ENCODE peak calls at places on chromosomes 1 and 21, in four cellular contexts. One of them, this sample, is unnamed.
A peak's percentile ranks its signal among the peaks of the same experiment; 100 is the strongest.

GRCh38 chr1:225735252-225736149 is 42.1 kb upstream of the SRP9 start:
- DNase-seq in SHP77: no peak
- DNase-seq in AG08395: peak; percentile 94
- DNase-seq in stimulated activated CD4-positive, alpha-beta T cell treated with anti-CD3 and anti-CD28 coated beads, Interleukin-4, amount 100 ng/mL, for 48 hours: no peak
- DNase-seq in this sample: peak; percentile 100

GRCh38 chr1:78645728-78646127 is 3.9 kb upstream of the IFI44 start:
- DNase-seq in stimulated activated CD4-positive, alpha-beta T cell treated with anti-CD3 and anti-CD28 coated beads, Interleukin-4, amount 100 ng/mL, for 48 hours: no peak
- DNase-seq in SHP77: no peak
- DNase-seq in AG08395: no peak
- DNase-seq in this sample: no peak

GRCh38 chr1:216771922-216772321 is 48.7 kb upstream of the ESRRG start:
- DNase-seq in SHP77: no peak
- DNase-seq in stimulated activated CD4-positive, alpha-beta T cell treated with anti-CD3 and anti-CD28 coated beads, Interleukin-4, amount 100 ng/mL, for 48 hours: no peak
- DNase-seq in AG08395: no peak
- DNase-seq in this sample: no peak

GRCh38 chr21:45248893-45249381 is 38.8 kb downstream of the POFUT2 start:
- DNase-seq in stimulated activated CD4-positive, alpha-beta T cell treated with anti-CD3 and anti-CD28 coated beads, Interleukin-4, amount 100 ng/mL, for 48 hours: no peak
- DNase-seq in SHP77: no peak
- DNase-seq in AG08395: peak; percentile 44
- DNase-seq in this sample: no peak

GRCh38 chr1:224329842-224330753 is at the start of gene NVL:
- DNase-seq in SHP77: peak; percentile 88
- DNase-seq in stimulated activated CD4-positive, alpha-beta T cell treated with anti-CD3 and anti-CD28 coated beads, Interleukin-4, amount 100 ng/mL, for 48 hours: peak; percentile 77
- DNase-seq in AG08395: peak; percentile 90
- DNase-seq in this sample: peak; percentile 75

GRCh38 chr1:52904590-52905375 is 16.8 kb downstream of the ECHDC2 start:
- DNase-seq in AG08395: peak; percentile 51
- DNase-seq in stimulated activated CD4-positive, alpha-beta T cell treated with anti-CD3 and anti-CD28 coated beads, Interleukin-4, amount 100 ng/mL, for 48 hours: peak; percentile 19
- DNase-seq in SHP77: peak; percentile 15
- DNase-seq in this sample: no peak

GRCh38 chr1:211654838-211655787 is 20.3 kb downstream of the NEK2 start:
- DNase-seq in stimulated activated CD4-positive, alpha-beta T cell treated with anti-CD3 and anti-CD28 coated beads, Interleukin-4, amount 100 ng/mL, for 48 hours: peak; percentile 80
- DNase-seq in SHP77: peak; percentile 75
- DNase-seq in AG08395: peak; percentile 89
- DNase-seq in this sample: peak; percentile 64

GRCh38 chr1:243728192-243728570 is 121.9 kb downstream of the AKT3 start:
- DNase-seq in SHP77: no peak
- DNase-seq in stimulated activated CD4-positive, alpha-beta T cell treated with anti-CD3 and anti-CD28 coated beads, Interleukin-4, amount 100 ng/mL, for 48 hours: no peak
- DNase-seq in AG08395: no peak
- DNase-seq in this sample: no peak

GRCh38 chr21:18677632-18678031 is 274.0 kb upstream of the TMPRSS15 start:
- DNase-seq in stimulated activated CD4-positive, alpha-beta T cell treated with anti-CD3 and anti-CD28 coated beads, Interleukin-4, amount 100 ng/mL, for 48 hours: no peak
- DNase-seq in AG08395: no peak
- DNase-seq in SHP77: no peak
- DNase-seq in this sample: no peak

GRCh38 chr1:87851490-87851889 is 522.8 kb downstream of the LMO4 start:
- DNase-seq in AG08395: no peak
- DNase-seq in stimulated activated CD4-positive, alpha-beta T cell treated with anti-CD3 and anti-CD28 coated beads, Interleukin-4, amount 100 ng/mL, for 48 hours: no peak
- DNase-seq in SHP77: no peak
- DNase-seq in this sample: no peak

GRCh38 chr1:237878406-237878805 is 12.3 kb downstream of the ZP4 start:
- DNase-seq in stimulated activated CD4-positive, alpha-beta T cell treated with anti-CD3 and anti-CD28 coated beads, Interleukin-4, amount 100 ng/mL, for 48 hours: no peak
- DNase-seq in AG08395: no peak
- DNase-seq in SHP77: no peak
- DNase-seq in this sample: no peak

GRCh38 chr1:39981957-39982356 is 27.0 kb downstream of the MFSD2A start:
- DNase-seq in SHP77: no peak
- DNase-seq in stimulated activated CD4-positive, alpha-beta T cell treated with anti-CD3 and anti-CD28 coated beads, Interleukin-4, amount 100 ng/mL, for 48 hours: no peak
- DNase-seq in AG08395: peak; percentile 92
- DNase-seq in this sample: peak; percentile 85

GRCh38 chr1:244054924-244055263 is 3.8 kb downstream of the ZBTB18 start:
- DNase-seq in SHP77: no peak
- DNase-seq in stimulated activated CD4-positive, alpha-beta T cell treated with anti-CD3 and anti-CD28 coated beads, Interleukin-4, amount 100 ng/mL, for 48 hours: no peak
- DNase-seq in AG08395: no peak
- DNase-seq in this sample: no peak

GRCh38 chr1:28412731-28413130 is 43.2 kb downstream of the PHACTR4 start:
- DNase-seq in AG08395: no peak
- DNase-seq in SHP77: no peak
- DNase-seq in stimulated activated CD4-positive, alpha-beta T cell treated with anti-CD3 and anti-CD28 coated beads, Interleukin-4, amount 100 ng/mL, for 48 hours: no peak
- DNase-seq in this sample: peak; percentile 52

GRCh38 chr1:86833461-86834215 is 80.3 kb downstream of the SELENOF start:
- DNase-seq in stimulated activated CD4-positive, alpha-beta T cell treated with anti-CD3 and anti-CD28 coated beads, Interleukin-4, amount 100 ng/mL, for 48 hours: peak; percentile 40
- DNase-seq in AG08395: peak; percentile 86
- DNase-seq in SHP77: peak; percentile 92
- DNase-seq in this sample: peak; percentile 59

GRCh38 chr1:115175596-115175995 is 86.3 kb upstream of the TSPAN2 start:
- DNase-seq in stimulated activated CD4-positive, alpha-beta T cell treated with anti-CD3 and anti-CD28 coated beads, Interleukin-4, amount 100 ng/mL, for 48 hours: no peak
- DNase-seq in SHP77: no peak
- DNase-seq in AG08395: no peak
- DNase-seq in this sample: no peak

GRCh38 chr1:94843430-94843829 is 23.3 kb downstream of the SLC44A3 start:
- DNase-seq in stimulated activated CD4-positive, alpha-beta T cell treated with anti-CD3 and anti-CD28 coated beads, Interleukin-4, amount 100 ng/mL, for 48 hours: no peak
- DNase-seq in AG08395: no peak
- DNase-seq in SHP77: no peak
- DNase-seq in this sample: no peak

GRCh38 chr1:94050263-94050662 is 70.7 kb downstream of the ABCA4 start:
- DNase-seq in SHP77: no peak
- DNase-seq in stimulated activated CD4-positive, alpha-beta T cell treated with anti-CD3 and anti-CD28 coated beads, Interleukin-4, amount 100 ng/mL, for 48 hours: no peak
- DNase-seq in AG08395: peak; percentile 40
- DNase-seq in this sample: no peak

GRCh38 chr1:79692519-79692918 is 686.0 kb upstream of the ADGRL4 start:
- DNase-seq in SHP77: no peak
- DNase-seq in stimulated activated CD4-positive, alpha-beta T cell treated with anti-CD3 and anti-CD28 coated beads, Interleukin-4, amount 100 ng/mL, for 48 hours: no peak
- DNase-seq in AG08395: no peak
- DNase-seq in this sample: no peak

GRCh38 chr1:38000529-38001453 is 4.5 kb downstream of the FHL3 start:
- DNase-seq in SHP77: no peak
- DNase-seq in AG08395: peak; percentile 79
- DNase-seq in stimulated activated CD4-positive, alpha-beta T cell treated with anti-CD3 and anti-CD28 coated beads, Interleukin-4, amount 100 ng/mL, for 48 hours: no peak
- DNase-seq in this sample: peak; percentile 22